ENCODE peak calls at places on chromosomes 6 and 20, in ten cellular contexts. E is uterus, N is RWPE2, P is GM23248, W is prostate gland, L is endothelial cell of umbilical vein, D is brain microvascular endothelial cell, H is tibial nerve, T is AG04449, J is A549. X is an unnamed sample.

GRCh38 chr20:30376767-30377658 is 880.5 kb upstream of the DEFB115 start:
- DNase-seq in E (peak; percentile 40), N (peak; percentile 93), P (peak; percentile 87), W (peak; percentile 82), L (peak; percentile 85), D (peak; percentile 53), H (peak; percentile 54), T (peak; percentile 14), J (peak; percentile 67), X (peak; percentile 26)

GRCh38 chr20:41003143-41003932 is 25.3 kb upstream of the TOP1 start:
- DNase-seq in E (peak; percentile 84), N (peak; percentile 99), P (peak; percentile 97), W (peak; percentile 82), L (peak; percentile 96), D (peak; percentile 95), H (peak; percentile 90), T (peak; percentile 76), J (peak; percentile 90), X (peak; percentile 97)

GRCh38 chr20:8756410-8756809 is 312.5 kb upstream of the PLCB4 start:
- DNase-seq in E (no peak), N (no peak), P (peak; percentile 98), W (no peak), L (peak; percentile 62), D (peak; percentile 96), H (no peak), T (peak; percentile 52), J (peak; percentile 93), X (peak; percentile 68)

GRCh38 chr6:11888725-11889124 is 110.1 kb upstream of the ADTRP start:
- DNase-seq in E (no peak), N (no peak), P (no peak), W (no peak), L (no peak), D (no peak), H (no peak), T (no peak), J (no peak), X (no peak)

GRCh38 chr6:93678841-93679454 is 259.6 kb upstream of the EPHA7 start:
- DNase-seq in E (no peak), N (no peak), P (no peak), W (no peak), L (peak; percentile 11), D (no peak), H (no peak), T (no peak), J (no peak), X (no peak)

GRCh38 chr6:97497713-97498331 is 214.8 kb upstream of the MMS22L start:
- DNase-seq in E (peak; percentile 19), N (no peak), P (peak; percentile 82), W (peak; percentile 56), L (peak; percentile 63), D (peak; percentile 64), H (peak; percentile 55), T (peak; percentile 16), J (peak; percentile 3), X (peak; percentile 36)

GRCh38 chr6:109458774-109459531 is 3.4 kb upstream of the MICAL1 start:
- DNase-seq in E (no peak), N (no peak), P (no peak), W (no peak), L (no peak), D (no peak), H (no peak), T (no peak), J (no peak), X (no peak)

GRCh38 chr20:574297-574942 is 30.8 kb upstream of the CSNK2A1 start:
- DNase-seq in E (no peak), N (no peak), P (no peak), W (no peak), L (peak; percentile 70), D (no peak), H (no peak), T (no peak), J (no peak), X (no peak)

GRCh38 chr6:88165087-88165876 is 865 bp downstream of the CNR1 start:
- DNase-seq in E (no peak), N (no peak), P (peak; percentile 12), W (no peak), L (peak; percentile 17), D (no peak), H (no peak), T (no peak), J (no peak), X (no peak)

GRCh38 chr20:64056639-64056888 is 6.4 kb upstream of the TCEA2 start:
- DNase-seq in E (no peak), N (peak; percentile 81), P (no peak), W (no peak), L (peak; percentile 32), D (no peak), H (no peak), T (no peak), J (no peak), X (no peak)

GRCh38 chr6:155248021-155249001 is 15.5 kb upstream of the CLDN20 start:
- DNase-seq in E (peak; percentile 75), N (no peak), P (peak; percentile 78), W (peak; percentile 59), L (peak; percentile 75), D (peak; percentile 90), H (peak; percentile 40), T (peak; percentile 56), J (peak; percentile 21), X (no peak)

GRCh38 chr6:17454316-17455005 is 61.1 kb downstream of the CAP2 start:
- DNase-seq in E (no peak), N (no peak), P (peak; percentile 66), W (no peak), L (no peak), D (peak; percentile 21), H (no peak), T (peak; percentile 94), J (no peak), X (no peak)
- H3K4me3 ChIP-seq in E (no peak overlapping the region), N (no peak overlapping the region), P (peak overlapping the region; percentile 39), W (no peak overlapping the region), L (no peak overlapping the region), D (no peak overlapping the region), H (no peak overlapping the region), T (peak overlapping the region; percentile 1), J (no peak overlapping the region), X (no peak overlapping the region)

DNA sequence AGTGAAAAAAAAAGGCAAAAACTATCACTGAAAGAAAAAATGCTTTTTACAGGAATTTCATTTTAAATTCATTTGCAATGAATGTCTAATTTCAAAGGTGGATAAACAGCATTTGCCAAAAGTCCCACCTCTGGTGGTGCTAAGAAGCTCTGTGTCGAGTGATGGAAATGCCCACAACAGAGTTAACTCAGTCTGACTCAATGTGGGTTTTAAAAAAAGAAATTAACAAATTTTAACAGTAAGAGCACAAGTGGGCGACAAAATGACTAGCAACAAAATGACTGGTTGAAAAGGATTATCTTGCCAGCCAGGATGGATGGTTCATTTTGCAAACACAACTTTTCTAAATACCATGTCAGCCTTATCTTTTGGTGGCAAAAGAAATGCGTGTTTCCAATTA is 14.3 kb upstream of the TAGAP start:
- DNase-seq in E (no peak), N (no peak), P (no peak), W (no peak), L (no peak), D (no peak), H (no peak), T (no peak), J (no peak), X (no peak)
- H3K4me3 ChIP-seq in E (no peak overlapping the region), N (no peak overlapping the region), P (no peak overlapping the region), W (no peak overlapping the region), L (no peak overlapping the region), D (no peak overlapping the region), H (no peak overlapping the region), T (no peak overlapping the region), J (no peak overlapping the region), X (no peak overlapping the region)

GRCh38 chr6:159256128-159256527 is 86.9 kb downstream of the FNDC1 start:
- DNase-seq in E (no peak), N (no peak), P (no peak), W (no peak), L (no peak), D (no peak), H (no peak), T (no peak), J (no peak), X (no peak)

GRCh38 chr6:159254186-159254585 is 85.0 kb downstream of the FNDC1 start:
- DNase-seq in E (no peak), N (no peak), P (peak; percentile 61), W (no peak), L (no peak), D (no peak), H (no peak), T (no peak), J (no peak), X (peak; percentile 75)

GRCh38 chr6:159250633-159251032 is 81.4 kb downstream of the FNDC1 start:
- DNase-seq in E (no peak), N (no peak), P (no peak), W (no peak), L (no peak), D (no peak), H (no peak), T (no peak), J (no peak), X (no peak)

GRCh38 chr6:159255434-159255951 is 86.3 kb downstream of the FNDC1 start:
- DNase-seq in E (no peak), N (no peak), P (no peak), W (no peak), L (no peak), D (no peak), H (no peak), T (no peak), J (no peak), X (no peak)

GRCh38 chr6:159252955-159253508 is 83.8 kb downstream of the FNDC1 start:
- DNase-seq in E (no peak), N (no peak), P (peak; percentile 58), W (peak; percentile 17), L (no peak), D (peak; percentile 35), H (no peak), T (no peak), J (peak; percentile 23), X (peak; percentile 68)
- H3K4me3 ChIP-seq in E (no peak overlapping the region), N (peak overlapping the region; percentile 9), P (no peak overlapping the region), W (no peak overlapping the region), L (no peak overlapping the region), D (no peak overlapping the region), H (no peak overlapping the region), T (no peak overlapping the region), J (no peak overlapping the region), X (no peak overlapping the region)

DNA sequence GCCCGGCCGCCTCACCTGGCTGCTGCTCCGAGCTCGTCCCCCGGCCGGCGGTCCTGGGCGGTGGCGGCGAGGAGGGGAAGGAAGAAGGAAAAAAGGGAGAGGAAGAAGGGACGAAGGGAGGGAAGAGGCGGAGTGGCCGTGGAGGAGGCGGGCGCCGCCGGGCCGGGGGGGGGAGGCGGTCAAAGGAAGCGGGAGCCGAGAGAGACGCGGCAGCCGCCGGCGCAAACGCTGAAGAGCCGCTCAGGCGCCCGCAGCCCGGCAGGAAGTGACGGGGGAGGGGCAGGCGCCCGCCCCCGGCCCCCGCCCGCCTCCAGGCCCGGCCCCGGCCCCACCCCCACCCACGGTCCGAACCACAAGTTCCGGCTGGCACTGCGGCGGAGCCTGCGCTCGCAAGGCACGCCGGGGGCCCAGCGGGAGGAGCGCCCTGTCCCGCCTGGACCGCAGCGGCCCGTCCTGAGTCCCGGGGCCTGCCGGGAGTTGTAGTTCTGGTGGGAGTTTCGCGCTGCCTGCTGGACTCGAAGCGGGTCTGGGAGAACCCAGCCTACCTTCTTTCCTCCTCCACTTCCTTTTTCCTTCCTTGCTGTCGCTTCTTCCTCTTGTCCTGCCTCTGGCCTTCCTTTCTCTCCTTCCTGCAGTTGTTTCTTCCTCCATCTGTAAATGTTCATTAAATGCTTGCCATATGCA is at the start of gene STAU1:
- DNase-seq in E (peak; percentile 94), N (peak; percentile 100), P (peak; percentile 99), W (peak; percentile 94), L (peak; percentile 93), D (peak; percentile 88), H (peak; percentile 85), T (peak; percentile 54), J (peak; percentile 96), X (peak; percentile 75)
- H3K4me3 ChIP-seq in E (peak within 1 kb of the TSS; percentile 98), N (peak within 1 kb of the TSS; percentile 89), P (peak within 1 kb of the TSS; percentile 74), W (peak within 1 kb of the TSS; percentile 90), L (peak within 1 kb of the TSS; percentile 90), D (peak within 1 kb of the TSS; percentile 74), H (peak within 1 kb of the TSS; percentile 90), T (peak within 1 kb of the TSS; percentile 70), J (peak within 1 kb of the TSS; percentile 93), X (peak within 1 kb of the TSS; percentile 73)

GRCh38 chr6:166307981-166308768 is at the start of gene PRR18:
- DNase-seq in E (no peak), N (no peak), P (peak; percentile 31), W (no peak), L (no peak), D (no peak), H (no peak), T (no peak), J (no peak), X (no peak)
- H3K4me3 ChIP-seq in E (peak within 1 kb of the TSS; percentile 14), N (peak within 1 kb of the TSS; percentile 30), P (peak within 1 kb of the TSS; percentile 50), W (peak within 1 kb of the TSS; percentile 43), L (peak within 1 kb of the TSS; percentile 30), D (peak within 1 kb of the TSS; percentile 39), H (peak within 1 kb of the TSS; percentile 29), T (peak within 1 kb of the TSS; percentile 25), J (peak within 1 kb of the TSS; percentile 54), X (peak within 1 kb of the TSS; percentile 22)

X was measured in HFF-Myc.